ENCODE peak calls at places on chromosomes 16 and 17, in nine cellular contexts. Y is activated CD4-positive, alpha-beta T cell treated with anti-CD3 and anti-CD28 coated beads for 36 hours; S is A549; A is mucosa of descending colon; I is T-helper 1 cell; P is stimulated activated CD4-positive, alpha-beta T cell treated with anti-CD3 and anti-CD28 coated beads, Interleukin-2, amount 100 ng/mL, for 48 hours; F is IMR-90; C is C1 segment of cervical spinal cord; E is astrocyte of the hippocampus. H is an unnamed sample.

GRCh38 chr17:68821860-68822693 is 133.1 kb downstream of the ABCA8 start:
- DNase-seq in P (no peak), S (peak), A (no peak), I (no peak), F (peak), E (peak), Y (no peak), C (no peak), H (peak)

GRCh38 chr17:51346218-51346982 is 86.1 kb downstream of the UTP18 start:
- DNase-seq in C (peak), Y (no peak), A (no peak), F (no peak), I (no peak), P (no peak), E (peak), S (no peak), H (no peak)

GRCh38 chr16:24151482-24151939 is 104.6 kb upstream of the CACNG3 start:
- DNase-seq in I (peak), P (no peak), S (no peak), E (peak), F (peak), C (no peak), Y (peak), A (no peak), H (no peak)

GRCh38 chr17:82054351-82055022 is 2.8 kb downstream of the GPS1 start:
- DNase-seq in I (no peak), C (no peak), F (no peak), S (no peak), Y (peak), P (no peak), A (no peak), E (no peak), H (no peak)

GRCh38 chr16:75351183-75351582 is 82.1 kb downstream of the CFDP1 start:
- DNase-seq in S (peak), Y (no peak), C (no peak), A (no peak), F (peak), I (no peak), P (no peak), E (peak), H (no peak)

GRCh38 chr17:76716834-76717205 is 6.1 kb upstream of the MXRA7 start:
- DNase-seq in C (no peak), A (no peak), S (no peak), I (no peak), Y (no peak), E (peak), F (peak), P (no peak), H (no peak)

GRCh38 chr17:57557793-57558681 is 187.1 kb downstream of the CCDC182 start:
- DNase-seq in A (no peak), C (no peak), S (no peak), I (no peak), Y (no peak), F (peak), P (no peak), E (peak), H (peak)

GRCh38 chr17:60154616-60155426 is 5.0 kb downstream of the CA4 start:
- DNase-seq in I (no peak), S (no peak), Y (no peak), P (no peak), F (peak), E (peak), C (no peak), A (no peak), H (no peak)

GRCh38 chr16:22001591-22001990 is 675 bp upstream of the PDZD9 start:
- DNase-seq in A (no peak), C (no peak), E (no peak), F (peak), S (no peak), I (no peak), P (no peak), Y (no peak), H (no peak)

GRCh38 chr16:83714286-83714685 is 93.5 kb upstream of the HSBP1 start:
- DNase-seq in A (no peak), E (peak), F (no peak), P (no peak), C (no peak), I (no peak), S (no peak), Y (no peak), H (no peak)

GRCh38 chr16:5069048-5069447 is 2.6 kb upstream of the ALG1 start:
- DNase-seq in I (no peak), E (no peak), F (no peak), A (no peak), P (no peak), S (no peak), Y (no peak), C (no peak), H (no peak)

GRCh38 chr17:81031571-81032550 is 3.1 kb upstream of the BAIAP2 start:
- DNase-seq in F (no peak), E (no peak), I (no peak), P (no peak), S (no peak), A (no peak), Y (no peak), C (no peak), H (no peak)

GRCh38 chr16:75854117-75854516 is 127.8 kb upstream of the CPHXL start:
- DNase-seq in E (no peak), C (peak), A (no peak), F (no peak), S (no peak), P (no peak), I (no peak), Y (no peak), H (no peak)

GRCh38 chr17:72529386-72529785 is 408.6 kb downstream of the SOX9 start:
- DNase-seq in C (no peak), I (no peak), A (peak), F (no peak), E (peak), Y (no peak), S (no peak), P (no peak), H (peak)

GRCh38 chr17:4554441-4554996 is 665 bp downstream of the MYBBP1A start:
- DNase-seq in A (no peak), I (no peak), P (no peak), F (no peak), E (no peak), Y (no peak), C (no peak), S (no peak), H (peak)

GRCh38 chr16:58088116-58088515 is 41.1 kb downstream of the CFAP20 start:
- DNase-seq in P (no peak), I (no peak), A (no peak), F (no peak), E (no peak), C (no peak), Y (no peak), S (no peak), H (peak)

GRCh38 chr16:81515281-81515680 is 70.7 kb downstream of the CMIP start:
- DNase-seq in F (no peak), S (no peak), A (no peak), E (no peak), Y (no peak), I (no peak), P (no peak), C (no peak), H (peak)

GRCh38 chr17:77454560-77455095 is 313.9 kb downstream of the SEC14L1 start:
- DNase-seq in S (no peak), A (no peak), F (no peak), Y (peak), I (no peak), C (no peak), E (no peak), P (no peak), H (no peak)

GRCh38 chr17:58932956-58933355 is 173.7 kb downstream of the TRIM37 start:
- DNase-seq in F (no peak), E (no peak), A (no peak), Y (no peak), P (no peak), C (no peak), I (no peak), S (no peak), H (no peak)

GRCh38 chr17:65103896-65104295 is 33.3 kb upstream of the RGS9 start:
- DNase-seq in I (no peak), S (no peak), C (no peak), P (no peak), F (peak), E (peak), A (no peak), Y (no peak), H (no peak)

GRCh38 chr17:57455063-57455914 is 199.0 kb downstream of the MSI2 start:
- DNase-seq in A (no peak), P (no peak), Y (peak), E (peak), C (no peak), I (no peak), F (peak), S (no peak), H (peak)

GRCh38 chr16:61324044-61324443 is 712.2 kb downstream of the CDH8 start:
- DNase-seq in F (no peak), A (no peak), E (no peak), Y (no peak), P (no peak), I (no peak), C (no peak), S (no peak), H (no peak)

GRCh38 chr16:83002351-83003334 is 375.9 kb downstream of the CDH13 start:
- DNase-seq in Y (no peak), F (peak), I (no peak), P (no peak), A (no peak), C (no peak), E (peak), S (no peak), H (no peak)

GRCh38 chr17:75088465-75088895 is 726 bp downstream of the SLC16A5 start:
- DNase-seq in F (no peak), S (no peak), P (no peak), A (no peak), Y (no peak), E (no peak), C (no peak), I (no peak), H (no peak)

GRCh38 chr16:85003723-85004586 is 7.4 kb downstream of the ZDHHC7 start:
- DNase-seq in E (no peak), A (no peak), P (no peak), Y (no peak), C (no peak), F (no peak), S (no peak), I (no peak), H (no peak)

GRCh38 chr17:43701318-43701743 is 39.6 kb upstream of the MEOX1 start:
- DNase-seq in F (peak), Y (peak), C (no peak), I (no peak), P (peak), A (no peak), S (no peak), E (peak), H (no peak)

GRCh38 chr17:4475463-4475862 is 23.2 kb upstream of the SPNS2 start:
- DNase-seq in E (no peak), Y (no peak), P (no peak), F (no peak), A (no peak), C (no peak), I (no peak), S (no peak), H (no peak)

GRCh38 chr17:67506966-67507365 is 129.9 kb downstream of the PITPNC1 start:
- DNase-seq in F (peak), C (no peak), E (peak), A (no peak), P (no peak), I (no peak), Y (peak), S (no peak), H (no peak)

GRCh38 chr16:85234310-85235235 is 122.3 kb upstream of the CIBAR2 start:
- DNase-seq in E (peak), P (no peak), F (peak), Y (no peak), I (no peak), C (no peak), S (peak), A (peak), H (peak)

GRCh38 chr16:351804-352520 is 561 bp downstream of the AXIN1 start:
- DNase-seq in F (no peak), C (no peak), I (no peak), Y (peak), A (peak), S (no peak), E (peak), P (peak), H (peak)

GRCh38 chr16:82046941-82047340 is 11.9 kb downstream of the HSD17B2 start:
- DNase-seq in C (no peak), Y (no peak), P (no peak), S (no peak), E (no peak), F (no peak), A (no peak), I (no peak), H (no peak)

GRCh38 chr16:15435216-15435864 is 952 bp downstream of the BMERB1 start:
- DNase-seq in A (no peak), S (no peak), P (no peak), E (peak), F (no peak), I (no peak), Y (peak), C (no peak), H (peak)

GRCh38 chr17:6856054-6856453 is 24.5 kb upstream of the TEKT1 start:
- DNase-seq in A (no peak), P (no peak), S (no peak), E (no peak), I (no peak), F (no peak), Y (no peak), C (no peak), H (no peak)

GRCh38 chr17:3032258-3033247 is 30.9 kb downstream of the OR1D5 start:
- DNase-seq in C (no peak), E (no peak), Y (no peak), F (no peak), I (no peak), P (no peak), S (no peak), A (no peak), H (no peak)